ENCODE peak calls at places on chromosomes 2 and 18, in four cellular contexts. C, N, T and H are unnamed samples.

GRCh38 chr2:227813229-227813561 is 447 bp upstream of the CCL20 start:
- DNase-seq in T (no peak), C (no peak), N (no peak), H (no peak)

GRCh38 chr2:22737144-22737543 is 647.8 kb upstream of the KLHL29 start:
- DNase-seq in T (no peak), C (no peak), N (no peak), H (no peak)

GRCh38 chr2:213067888-213068287 is 83.5 kb downstream of the IKZF2 start:
- DNase-seq in T (no peak), N (peak), C (no peak), H (no peak)

GRCh38 chr18:49652841-49653240 is 91.0 kb downstream of the LIPG start:
- DNase-seq in T (no peak), C (no peak), N (no peak), H (no peak)

GRCh38 chr2:104872866-104873688 is 19.2 kb downstream of the POU3F3 start:
- DNase-seq in N (peak), T (peak), C (peak), H (peak)

GRCh38 chr2:9337901-9338300 is 85.4 kb downstream of the ITGB1BP1 start:
- DNase-seq in T (no peak), N (no peak), C (no peak), H (no peak)

GRCh38 chr2:226673314-226673723 is 126.3 kb downstream of the IRS1 start:
- DNase-seq in N (peak), C (no peak), T (no peak), H (peak)

GRCh38 chr18:3458378-3458777 is 8.4 kb downstream of the TGIF1 start:
- DNase-seq in N (peak), T (no peak), C (no peak), H (no peak)

GRCh38 chr2:99278793-99279291 is 22.2 kb downstream of the LYG1 start:
- DNase-seq in N (peak), C (no peak), T (peak), H (no peak)

GRCh38 chr2:111207892-111208291 is 87.2 kb downstream of the BCL2L11 start:
- DNase-seq in C (no peak), N (no peak), T (no peak), H (no peak)

GRCh38 chr2:112960230-112960825 is 17.5 kb upstream of the IL36G start:
- DNase-seq in C (peak), N (no peak), T (no peak), H (no peak)

GRCh38 chr18:76398899-76399612 is 96.0 kb downstream of the ZNF516 start:
- DNase-seq in T (peak), N (peak), C (peak), H (peak)

GRCh38 chr2:151518802-151519201 is 109.1 kb downstream of the RIF1 start:
- DNase-seq in T (no peak), C (no peak), N (peak), H (no peak)

GRCh38 chr2:147790580-147790979 is 54.2 kb upstream of the ACVR2A start:
- DNase-seq in T (no peak), N (no peak), C (no peak), H (no peak)

GRCh38 chr2:52512760-52513159 is 1254.8 kb upstream of the CHAC2 start:
- DNase-seq in C (no peak), N (no peak), T (no peak), H (no peak)

GRCh38 chr18:9710037-9710436 is 1.9 kb downstream of the RAB31 start:
- DNase-seq in N (no peak), T (no peak), C (no peak), H (no peak)

GRCh38 chr18:49274188-49274714 is 186.2 kb downstream of the DYM start:
- DNase-seq in N (peak), T (no peak), C (peak), H (no peak)

GRCh38 chr2:165587335-165587938 is 117.9 kb downstream of the CSRNP3 start:
- DNase-seq in N (no peak), T (no peak), C (no peak), H (no peak)

GRCh38 chr2:5694016-5694690 is 2.0 kb downstream of the SOX11 start:
- DNase-seq in C (no peak), T (no peak), N (peak), H (no peak)

GRCh38 chr2:71611781-71612545 is 158.6 kb downstream of the DYSF start:
- DNase-seq in C (no peak), T (no peak), N (no peak), H (no peak)

GRCh38 chr2:69046221-69046662 is 33.3 kb downstream of the ANTXR1 start:
- DNase-seq in N (peak), C (no peak), T (peak), H (peak)

GRCh38 chr2:18083806-18084205 is 205.3 kb downstream of the KCNS3 start:
- DNase-seq in T (no peak), C (no peak), N (no peak), H (no peak)

GRCh38 chr2:224657349-224657748 is 58.8 kb downstream of the CCDC195 start:
- DNase-seq in T (no peak), N (no peak), C (no peak), H (no peak)

GRCh38 chr2:200873561-200873960 is 9.1 kb upstream of the CLK1 start:
- DNase-seq in T (no peak), N (no peak), C (no peak), H (no peak)

GRCh38 chr18:61738042-61738441 is 154.8 kb downstream of the RNF152 start:
- DNase-seq in C (no peak), T (no peak), N (no peak), H (no peak)

GRCh38 chr18:61736168-61736567 is 156.6 kb downstream of the RNF152 start:
- DNase-seq in C (no peak), N (peak), T (no peak), H (no peak)

GRCh38 chr18:61738488-61738887 is 154.3 kb downstream of the RNF152 start:
- DNase-seq in C (no peak), T (no peak), N (peak), H (no peak)

GRCh38 chr18:61732854-61733253 is 160.0 kb downstream of the RNF152 start:
- DNase-seq in C (no peak), N (no peak), T (no peak), H (no peak)

DNA sequence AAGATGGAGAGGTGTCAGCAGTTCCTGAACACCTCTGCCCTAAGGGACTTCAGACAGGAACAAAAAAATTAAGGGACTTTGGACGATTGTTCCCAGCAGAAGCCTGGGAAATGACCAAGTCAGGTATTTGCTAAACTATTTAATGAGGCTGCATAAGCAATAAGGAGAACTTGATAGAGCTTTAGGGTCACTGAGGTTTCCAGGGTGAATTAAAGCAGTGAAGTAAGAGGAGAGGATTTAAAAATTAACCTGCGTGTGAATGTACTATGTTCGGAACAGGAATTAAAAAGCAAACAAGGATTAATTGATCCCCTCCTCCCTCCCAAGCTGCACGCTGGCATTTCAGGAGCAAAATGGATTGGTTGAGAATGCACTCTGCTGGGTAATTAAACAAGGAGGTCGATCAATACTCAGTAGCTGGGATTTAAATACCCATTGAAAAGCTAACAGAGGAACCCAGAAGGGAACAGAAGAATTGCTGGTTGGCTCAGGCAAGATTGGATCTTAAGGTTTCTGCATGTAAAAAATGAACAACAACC is 157.2 kb downstream of the RNF152 start:
- DNase-seq in T (no peak), N (no peak), C (no peak), H (no peak)
- TF ChIP-seq CEBPB in T (no peak), N (no peak), C (no peak), H (no peak)

GRCh38 chr2:186517090-186517489 is 31.0 kb downstream of the ZC3H15 start:
- DNase-seq in T (no peak), N (no peak), C (no peak), H (no peak)
- H3K4me3 ChIP-seq in T (no peak), N (no peak), C (no peak), H (no peak)

GRCh38 chr2:146597291-146597690 is 1247.5 kb upstream of the ACVR2A start:
- DNase-seq in N (no peak), T (no peak), C (no peak), H (no peak)

GRCh38 chr2:146602856-146603255 is 1242.0 kb upstream of the ACVR2A start:
- DNase-seq in C (no peak), T (no peak), N (peak), H (no peak)

GRCh38 chr2:146604521-146604920 is 1240.3 kb upstream of the ACVR2A start:
- DNase-seq in C (no peak), T (no peak), N (no peak), H (no peak)

GRCh38 chr2:146598791-146599190 is 1246.0 kb upstream of the ACVR2A start:
- DNase-seq in N (no peak), C (no peak), T (no peak), H (no peak)

DNA sequence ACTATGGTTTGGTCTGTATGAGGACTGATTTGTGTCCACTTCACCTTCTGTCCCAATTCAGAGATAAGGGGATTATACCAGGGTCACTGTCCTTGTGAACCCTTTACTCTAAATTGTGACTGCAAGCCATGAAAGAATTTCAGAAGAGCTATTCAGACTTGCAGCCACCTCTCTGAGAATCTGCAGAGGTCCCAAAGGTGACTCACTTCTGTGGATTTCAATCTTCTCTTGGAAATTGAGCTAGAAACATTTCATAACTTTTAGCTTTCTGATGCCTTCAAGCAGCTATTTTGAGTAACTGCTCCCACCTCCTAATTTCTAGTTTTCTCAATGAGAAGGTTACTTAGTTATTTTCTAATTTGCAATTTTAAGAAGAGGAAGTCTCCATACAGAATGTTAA is 1242.4 kb upstream of the ACVR2A start:
- DNase-seq in T (no peak), C (no peak), N (peak), H (no peak)
- TF ChIP-seq MAZ in T (no peak), C (no peak), N (no peak), H (no peak)

GRCh38 chr2:26274058-26274613 is 29.4 kb downstream of the HADHB start:
- DNase-seq in N (peak), C (no peak), T (peak), H (no peak)
- TF ChIP-seq CEBPB in N (peak), C (peak), T (peak), H (peak)

GRCh38 chr2:80299672-80300071 is 4.9 kb downstream of the LRRTM1 start:
- DNase-seq in T (no peak), N (no peak), C (no peak), H (no peak)
- H3K4me3 ChIP-seq in T (no peak), N (no peak), C (no peak), H (no peak)